ENCODE peak calls at places on chromosomes 2 and 18, in eight cellular contexts. F is fibroblast of lung, R is kidney epithelial cell, P is fibroblast of mammary gland, X is psoas muscle, A is lower leg skin, I is GM12865, S is astrocyte of the spinal cord. N is an unnamed sample.

GRCh38 chr2:39837856-39838453 is 58.9 kb upstream of the THUMPD2 start:
- DNase-seq in F (peak; percentile 40), R (no peak), P (peak; percentile 42), X (no peak), A (no peak), I (peak; percentile 62), S (peak; percentile 38), N (no peak)

GRCh38 chr2:170582747-170583463 is 132.2 kb upstream of the SP5 start:
- DNase-seq in F (peak; percentile 1), R (no peak), P (no peak), X (no peak), A (no peak), I (no peak), S (peak; percentile 10), N (no peak)

GRCh38 chr18:22230403-22231042 is 61.1 kb downstream of the GATA6 start:
- DNase-seq in F (peak; percentile 91), R (peak; percentile 57), P (peak; percentile 87), X (no peak), A (no peak), I (no peak), S (peak; percentile 84), N (no peak)

GRCh38 chr2:17959833-17960232 is 81.4 kb downstream of the KCNS3 start:
- DNase-seq in F (no peak), R (no peak), P (no peak), X (no peak), A (no peak), I (peak; percentile 55), S (no peak), N (no peak)

GRCh38 chr18:5463390-5463789 is 80.4 kb downstream of the EPB41L3 start:
- DNase-seq in F (peak; percentile 60), R (no peak), P (peak; percentile 99), X (peak; percentile 77), A (peak; percentile 68), I (no peak), S (peak; percentile 83), N (no peak)

GRCh38 chr2:160291382-160291781 is 91.3 kb upstream of the ITGB6 start:
- DNase-seq in F (no peak), R (no peak), P (no peak), X (no peak), A (no peak), I (no peak), S (no peak), N (no peak)

GRCh38 chr18:5618037-5618688 is 74.4 kb upstream of the EPB41L3 start:
- DNase-seq in F (no peak), R (no peak), P (peak; percentile 51), X (no peak), A (no peak), I (no peak), S (no peak), N (no peak)

GRCh38 chr18:8366656-8367055 is 242.6 kb upstream of the RAB12 start:
- DNase-seq in F (no peak), R (no peak), P (no peak), X (no peak), A (no peak), I (no peak), S (no peak), N (no peak)

GRCh38 chr2:86300496-86300895 is 36.9 kb downstream of the REEP1 start:
- DNase-seq in F (no peak), R (no peak), P (peak; percentile 20), X (no peak), A (no peak), I (no peak), S (no peak), N (no peak)

GRCh38 chr2:170822885-170823799 is 6.5 kb downstream of the GAD1 start:
- DNase-seq in F (no peak), R (no peak), P (no peak), X (no peak), A (no peak), I (no peak), S (no peak), N (no peak)

GRCh38 chr2:52597361-52597760 is 1170.2 kb upstream of the CHAC2 start:
- DNase-seq in F (peak; percentile 30), R (no peak), P (no peak), X (no peak), A (no peak), I (no peak), S (no peak), N (no peak)

GRCh38 chr2:69159988-69160387 is 147.0 kb downstream of the ANTXR1 start:
- DNase-seq in F (no peak), R (no peak), P (peak; percentile 13), X (no peak), A (no peak), I (no peak), S (no peak), N (no peak)

GRCh38 chr2:33529771-33530481 is 53.5 kb downstream of the RASGRP3 start:
- DNase-seq in F (peak; percentile 99), R (peak; percentile 32), P (peak; percentile 95), X (no peak), A (no peak), I (peak; percentile 67), S (peak; percentile 89), N (no peak)

GRCh38 chr2:219045937-219046550 is 4.7 kb upstream of the CFAP65 start:
- DNase-seq in F (peak; percentile 25), R (no peak), P (peak; percentile 31), X (no peak), A (no peak), I (peak; percentile 13), S (peak; percentile 35), N (no peak)

GRCh38 chr2:54115284-54116137 is at the start of gene ACYP2:
- DNase-seq in F (peak; percentile 96), R (peak; percentile 69), P (peak; percentile 92), X (peak; percentile 96), A (peak; percentile 94), I (peak; percentile 97), S (peak; percentile 97), N (peak; percentile 68)

GRCh38 chr2:171034315-171034714 is 105.3 kb downstream of the GORASP2 start:
- DNase-seq in F (no peak), R (no peak), P (no peak), X (no peak), A (no peak), I (no peak), S (no peak), N (no peak)

GRCh38 chr18:50044402-50044801 is 150.5 kb downstream of the MYO5B start:
- DNase-seq in F (no peak), R (no peak), P (no peak), X (no peak), A (no peak), I (no peak), S (no peak), N (no peak)

GRCh38 chr18:39594206-39594605 is 2028.6 kb upstream of the CELF4 start:
- DNase-seq in F (no peak), R (no peak), P (no peak), X (no peak), A (no peak), I (no peak), S (no peak), N (no peak)

GRCh38 chr2:102618452-102619413 is 620 bp upstream of the SLC9A2 start:
- DNase-seq in F (peak; percentile 15), R (no peak), P (no peak), X (peak; percentile 58), A (no peak), I (peak; percentile 43), S (peak; percentile 13), N (no peak)

GRCh38 chr18:9878095-9878494 is 7.7 kb upstream of the TXNDC2 start:
- DNase-seq in F (no peak), R (no peak), P (no peak), X (no peak), A (no peak), I (no peak), S (no peak), N (no peak)

GRCh38 chr18:9877655-9878014 is 8.1 kb upstream of the TXNDC2 start:
- DNase-seq in F (no peak), R (no peak), P (no peak), X (no peak), A (no peak), I (no peak), S (no peak), N (no peak)

GRCh38 chr18:9878783-9879242 is 7.0 kb upstream of the TXNDC2 start:
- DNase-seq in F (no peak), R (no peak), P (no peak), X (no peak), A (no peak), I (no peak), S (no peak), N (no peak)

GRCh38 chr18:9876523-9876866 is 9.3 kb upstream of the TXNDC2 start:
- DNase-seq in F (no peak), R (no peak), P (no peak), X (no peak), A (no peak), I (no peak), S (no peak), N (no peak)

GRCh38 chr18:9876867-9877654 is 8.7 kb upstream of the TXNDC2 start:
- DNase-seq in F (peak; percentile 93), R (no peak), P (peak; percentile 89), X (no peak), A (no peak), I (peak; percentile 26), S (peak; percentile 77), N (no peak)
- H3K4me3 ChIP-seq in F (peak overlapping the region; percentile 26), R (no peak overlapping the region), P (peak overlapping the region; percentile 24), X (peak overlapping the region; percentile 36), A (no peak overlapping the region), I (no peak overlapping the region), S (peak overlapping the region; percentile 3), N (no peak overlapping the region)

GRCh38 chr2:7907041-7907440 is 774.8 kb upstream of the ID2 start:
- DNase-seq in F (no peak), R (no peak), P (no peak), X (no peak), A (no peak), I (no peak), S (no peak), N (no peak)

GRCh38 chr2:7910752-7911151 is 771.1 kb upstream of the ID2 start:
- DNase-seq in F (no peak), R (no peak), P (no peak), X (no peak), A (no peak), I (no peak), S (no peak), N (no peak)

GRCh38 chr2:7915302-7916200 is 766.3 kb upstream of the ID2 start:
- DNase-seq in F (no peak), R (no peak), P (peak; percentile 62), X (no peak), A (no peak), I (no peak), S (peak; percentile 22), N (no peak)

GRCh38 chr2:7913956-7914355 is 767.9 kb upstream of the ID2 start:
- DNase-seq in F (no peak), R (no peak), P (no peak), X (no peak), A (no peak), I (no peak), S (no peak), N (no peak)

GRCh38 chr2:7911196-7911595 is 770.7 kb upstream of the ID2 start:
- DNase-seq in F (no peak), R (no peak), P (no peak), X (no peak), A (no peak), I (no peak), S (no peak), N (no peak)
- TF ChIP-seq CTCF in F (no peak), R (no peak), P (no peak), X (no peak), A (no peak), I (no peak), S (no peak), N (no peak)

GRCh38 chr18:62751341-62751821 is 36.0 kb downstream of the PHLPP1 start:
- DNase-seq in F (peak; percentile 73), R (no peak), P (no peak), X (no peak), A (no peak), I (peak; percentile 21), S (peak; percentile 58), N (no peak)
- H3K4me3 ChIP-seq in F (no peak overlapping the region), R (no peak overlapping the region), P (no peak overlapping the region), X (no peak overlapping the region), A (no peak overlapping the region), I (no peak overlapping the region), S (no peak overlapping the region), N (no peak overlapping the region)

GRCh38 chr2:167790189-167790588 is 457.2 kb downstream of the STK39 start:
- DNase-seq in F (no peak), R (no peak), P (no peak), X (no peak), A (no peak), I (no peak), S (no peak), N (no peak)
- TF ChIP-seq CTCF in F (no peak), R (no peak), P (no peak), X (no peak), A (no peak), I (no peak), S (no peak), N (no peak)